ENCODE peak calls at places on chromosomes 1 and 21, in seven cellular contexts. J is colonic mucosa, P is tibial nerve, L is gastrocnemius medialis, Y is HCT116, R is fibroblast of mammary gland, K is GM10248. T is an unnamed sample.

GRCh38 chr1:222105861-222106260 is 364.0 kb upstream of the DUSP10 start:
- DNase-seq in J (no peak), P (no peak), L (no peak), Y (no peak), R (no peak), K (no peak), T (no peak)

GRCh38 chr1:203186446-203187305 is at the start of gene CHI3L1:
- DNase-seq in J (no peak), P (no peak), L (no peak), Y (no peak), R (peak), K (no peak), T (no peak)

GRCh38 chr1:206581571-206581981 is 30.7 kb downstream of the EIF2D start:
- DNase-seq in J (no peak), P (no peak), L (no peak), Y (no peak), R (no peak), K (no peak), T (no peak)

GRCh38 chr1:55547441-55547840 is 332.3 kb upstream of the USP24 start:
- DNase-seq in J (no peak), P (no peak), L (no peak), Y (no peak), R (peak), K (no peak), T (no peak)

GRCh38 chr21:14991957-14992356 is 72.8 kb downstream of the NRIP1 start:
- DNase-seq in J (no peak), P (no peak), L (no peak), Y (no peak), R (no peak), K (no peak), T (no peak)

GRCh38 chr1:78543941-78544630 is 53.3 kb downstream of the PTGFR start:
- DNase-seq in J (no peak), P (no peak), L (no peak), Y (no peak), R (peak), K (no peak), T (no peak)

GRCh38 chr1:55233149-55233777 is 18.1 kb upstream of the USP24 start:
- DNase-seq in J (no peak), P (no peak), L (no peak), Y (no peak), R (no peak), K (no peak), T (peak)

GRCh38 chr1:89906088-89906487 is 85.3 kb downstream of the LRRC8D start:
- DNase-seq in J (no peak), P (no peak), L (no peak), Y (no peak), R (no peak), K (no peak), T (no peak)

GRCh38 chr1:21270086-21270689 is 20.1 kb downstream of the ECE1 start:
- DNase-seq in J (peak), P (peak), L (peak), Y (peak), R (peak), K (peak), T (peak)

GRCh38 chr1:230681599-230681998 is 32.3 kb downstream of the AGT start:
- DNase-seq in J (no peak), P (no peak), L (peak), Y (peak), R (peak), K (no peak), T (peak)

GRCh38 chr1:181341026-181341632 is 142.2 kb upstream of the CACNA1E start:
- DNase-seq in J (no peak), P (no peak), L (no peak), Y (no peak), R (no peak), K (no peak), T (no peak)

GRCh38 chr1:204093421-204093717 is 20.5 kb downstream of the SOX13 start:
- DNase-seq in J (peak), P (no peak), L (no peak), Y (no peak), R (no peak), K (no peak), T (peak)

GRCh38 chr1:24535021-24535424 is 20.9 kb upstream of the NCMAP start:
- DNase-seq in J (no peak), P (no peak), L (no peak), Y (no peak), R (no peak), K (peak), T (no peak)

GRCh38 chr1:55572878-55573734 is 357.9 kb upstream of the USP24 start:
- DNase-seq in J (no peak), P (no peak), L (peak), Y (peak), R (peak), K (no peak), T (peak)

GRCh38 chr1:94949681-94950661 is 23.1 kb upstream of the CNN3 start:
- DNase-seq in J (peak), P (no peak), L (no peak), Y (no peak), R (peak), K (no peak), T (peak)

GRCh38 chr1:220652995-220653394 is 37.2 kb upstream of the C1orf115 start:
- DNase-seq in J (no peak), P (no peak), L (no peak), Y (no peak), R (no peak), K (no peak), T (no peak)

GRCh38 chr1:192445849-192446489 is 129.2 kb downstream of the RGS21 start:
- DNase-seq in J (peak), P (peak), L (no peak), Y (peak), R (peak), K (no peak), T (peak)

GRCh38 chr21:38459490-38459889 is 38.8 kb downstream of the ERG start:
- DNase-seq in J (no peak), P (no peak), L (no peak), Y (no peak), R (no peak), K (no peak), T (no peak)

GRCh38 chr1:19623523-19623922 is 20.6 kb upstream of the NBL1 start:
- DNase-seq in J (no peak), P (no peak), L (no peak), Y (no peak), R (no peak), K (no peak), T (no peak)

GRCh38 chr1:41325801-41326200 is 35.4 kb upstream of the FOXO6 start:
- DNase-seq in J (no peak), P (no peak), L (no peak), Y (no peak), R (no peak), K (no peak), T (no peak)

GRCh38 chr1:15830284-15830657 is 17.2 kb upstream of the SPEN start:
- DNase-seq in J (no peak), P (no peak), L (no peak), Y (no peak), R (no peak), K (no peak), T (no peak)

DNA sequence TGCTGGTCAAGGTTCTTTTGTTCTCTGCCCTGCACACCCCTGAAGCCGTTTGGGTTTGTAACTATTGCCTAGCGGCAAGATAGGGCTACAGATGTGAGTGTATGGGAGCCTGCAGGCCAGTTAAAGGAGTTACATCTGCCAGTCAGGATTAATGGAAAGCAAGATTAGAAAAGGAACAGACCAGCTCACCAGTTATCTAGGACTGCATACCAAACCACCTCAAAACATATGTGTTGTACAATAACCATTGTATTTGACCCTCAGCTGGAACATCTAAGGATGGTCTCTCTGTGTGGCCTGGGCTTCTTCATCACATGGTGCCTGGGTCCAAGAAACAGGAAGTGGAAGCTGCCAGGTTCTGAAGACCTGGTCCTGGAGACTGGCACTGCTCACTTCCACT is 52.5 kb upstream of the FBXO28 start:
- DNase-seq in J (no peak), P (no peak), L (no peak), Y (no peak), R (no peak), K (no peak), T (no peak)
- TF ChIP-seq CTCF in J (no peak), P (no peak), L (no peak), Y (no peak), R (no peak), K (no peak), T (no peak)

GRCh38 chr1:48678684-48679083 is 98.0 kb downstream of the BEND5 start:
- DNase-seq in J (no peak), P (no peak), L (no peak), Y (no peak), R (no peak), K (no peak), T (no peak)

GRCh38 chr1:48679107-48679506 is 97.6 kb downstream of the BEND5 start:
- DNase-seq in J (no peak), P (no peak), L (no peak), Y (no peak), R (peak), K (no peak), T (no peak)

GRCh38 chr1:48676822-48677221 is 99.9 kb downstream of the BEND5 start:
- DNase-seq in J (no peak), P (no peak), L (no peak), Y (no peak), R (no peak), K (no peak), T (no peak)

GRCh38 chr1:48676376-48676775 is 100.3 kb downstream of the BEND5 start:
- DNase-seq in J (no peak), P (no peak), L (no peak), Y (no peak), R (no peak), K (no peak), T (no peak)

GRCh38 chr1:48677306-48678287 is 99.1 kb downstream of the BEND5 start:
- DNase-seq in J (peak), P (peak), L (peak), Y (peak), R (peak), K (peak), T (peak)
- TF ChIP-seq CTCF in J (peak), P (peak), L (peak), Y (peak), R (peak), K (peak), T (peak)

GRCh38 chr1:197519741-197520334 is 251.8 kb downstream of the CRB1 start:
- DNase-seq in J (no peak), P (no peak), L (no peak), Y (peak), R (peak), K (no peak), T (no peak)

GRCh38 chr1:197526736-197527371 is 248.4 kb downstream of the DENND1B start:
- DNase-seq in J (no peak), P (no peak), L (no peak), Y (peak), R (peak), K (peak), T (no peak)

DNA sequence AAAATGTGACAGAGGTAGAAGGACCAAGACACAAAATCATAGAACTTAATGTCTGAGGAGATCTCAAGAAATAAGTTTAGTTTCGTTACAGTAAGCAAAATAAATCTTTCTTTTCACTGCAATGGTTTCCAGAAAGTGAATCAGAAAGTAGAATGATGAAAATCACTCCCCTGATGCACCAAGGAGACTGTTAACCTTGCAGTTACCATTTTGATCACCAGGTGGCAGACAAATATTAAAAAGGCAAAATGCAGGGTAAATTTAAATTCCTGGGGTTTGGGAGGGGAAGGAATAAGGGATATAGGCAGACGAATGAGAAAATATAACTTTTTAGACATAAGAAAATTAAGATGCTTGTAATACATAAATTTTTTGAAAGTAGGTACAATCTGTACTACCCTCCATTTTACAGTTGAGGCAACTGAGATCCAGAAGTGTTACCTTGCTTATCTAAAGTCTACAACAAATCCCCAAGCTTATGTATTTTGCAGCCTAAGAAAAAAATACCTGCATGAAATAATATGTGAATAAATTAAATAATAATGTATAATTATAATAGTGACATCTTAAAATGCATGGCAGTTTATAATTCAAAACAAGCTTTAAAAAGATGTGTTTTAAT is 253.2 kb downstream of the CRB1 start:
- DNase-seq in J (peak), P (no peak), L (no peak), Y (peak), R (peak), K (peak), T (peak)
- TF ChIP-seq CTCF in J (peak), P (peak), L (peak), Y (peak), R (peak), K (peak), T (peak)

GRCh38 chr1:50735443-50735842 is 224.6 kb downstream of the FAF1 start:
- DNase-seq in J (no peak), P (no peak), L (no peak), Y (no peak), R (peak), K (no peak), T (no peak)
- TF ChIP-seq CTCF in J (no peak), P (peak), L (no peak), Y (peak), R (peak), K (peak), T (peak)